ENCODE peak calls at places on chromosome 18, in four cellular contexts. I is naive thymus-derived CD4-positive, alpha-beta T cell; Q is heart right ventricle; N is stomach. S is an unnamed sample. For H3K4me1, the result is how much of the 10 kb centered on the place peaks cover.

GRCh38 chr18:4074647-4075046 is 380.5 kb downstream of the DLGAP1 start:
- DNase-seq in I (no peak), Q (no peak), N (no peak), S (no peak)

GRCh38 chr18:74760026-74760425 is 162.4 kb downstream of the ZNF407 start:
- DNase-seq in I (no peak), Q (no peak), N (no peak), S (no peak)

GRCh38 chr18:63098014-63098981 is 221.3 kb downstream of the BCL2 start:
- DNase-seq in N (no peak), Q (no peak), I (peak), S (no peak)

GRCh38 chr18:80112623-80113248 is 3.7 kb downstream of the ADNP2 start:
- DNase-seq in N (no peak), Q (no peak), I (no peak), S (no peak)

GRCh38 chr18:23133860-23134779 is 1.2 kb upstream of the CABLES1 start:
- DNase-seq in I (no peak), Q (no peak), N (peak), S (no peak)

GRCh38 chr18:63285332-63285731 is 34.2 kb downstream of the BCL2 start:
- DNase-seq in Q (no peak), N (no peak), I (no peak), S (no peak)

GRCh38 chr18:74196220-74197119 is 48.1 kb downstream of the TIMM21 start:
- DNase-seq in I (peak), N (peak), Q (no peak), S (peak)

GRCh38 chr18:51108330-51108729 is 78.3 kb downstream of the SMAD4 start:
- DNase-seq in N (no peak), Q (no peak), I (no peak), S (no peak)

GRCh38 chr18:27184115-27185024 is 738 bp downstream of the CHST9 start:
- DNase-seq in I (no peak), Q (peak), N (no peak), S (no peak)

GRCh38 chr18:28063181-28063790 is 113.6 kb downstream of the CDH2 start:
- DNase-seq in I (no peak), N (no peak), Q (no peak), S (no peak)

GRCh38 chr18:57969824-57970223 is 74.2 kb upstream of the NEDD4L start:
- DNase-seq in I (no peak), N (no peak), Q (no peak), S (no peak)

GRCh38 chr18:10497350-10497749 is 28.5 kb upstream of the NAPG start:
- DNase-seq in I (no peak), Q (no peak), N (no peak), S (no peak)

GRCh38 chr18:42185486-42185885 is 230.5 kb downstream of the PIK3C3 start:
- DNase-seq in I (no peak), Q (no peak), N (no peak), S (no peak)

GRCh38 chr18:27750014-27750413 is 426.9 kb downstream of the CDH2 start:
- DNase-seq in I (no peak), N (peak), Q (no peak), S (no peak)

GRCh38 chr18:45521777-45522176 is 93.5 kb upstream of the SLC14A2 start:
- DNase-seq in Q (no peak), I (no peak), N (no peak), S (no peak)

GRCh38 chr18:63346031-63346430 is 21.0 kb downstream of the KDSR start:
- DNase-seq in I (no peak), Q (peak), N (no peak), S (no peak)

GRCh38 chr18:4847066-4847465 is 350.0 kb downstream of the AKAIN1 start:
- DNase-seq in I (no peak), N (no peak), Q (no peak), S (no peak)

GRCh38 chr18:32287249-32287648 is 97.4 kb downstream of the MEP1B start:
- DNase-seq in Q (no peak), I (no peak), N (no peak), S (no peak)

GRCh38 chr18:61551586-61551985 is 218.4 kb downstream of the CDH20 start:
- DNase-seq in N (no peak), Q (no peak), I (peak), S (no peak)

GRCh38 chr18:62857278-62857976 is 142.1 kb downstream of the PHLPP1 start:
- DNase-seq in I (no peak), Q (no peak), N (no peak), S (no peak)

GRCh38 chr18:23226930-23227728 is 91.8 kb downstream of the CABLES1 start:
- DNase-seq in I (no peak), Q (peak), N (no peak), S (no peak)

GRCh38 chr18:54717673-54718435 is 110.4 kb upstream of the RAB27B start:
- DNase-seq in I (peak), N (peak), Q (no peak), S (peak)

GRCh38 chr18:72539861-72540260 is 4.3 kb downstream of the CBLN2 start:
- DNase-seq in N (no peak), I (no peak), Q (no peak), S (no peak)

GRCh38 chr18:10081477-10081876 is 167.7 kb downstream of the VAPA start:
- DNase-seq in Q (no peak), N (no peak), I (no peak), S (no peak)

GRCh38 chr18:45102863-45103262 is 422.2 kb downstream of the SETBP1 start:
- DNase-seq in I (no peak), Q (no peak), N (no peak), S (no peak)

GRCh38 chr18:58402247-58402646 is 226.6 kb downstream of the ALPK2 start:
- DNase-seq in N (no peak), Q (no peak), I (no peak), S (no peak)

GRCh38 chr18:57898506-57899124 is 95.5 kb upstream of the ATP8B1 start:
- DNase-seq in Q (no peak), I (no peak), N (no peak), S (no peak)

GRCh38 chr18:28594034-28594433 is 417.1 kb upstream of the CDH2 start:
- DNase-seq in Q (no peak), N (no peak), I (no peak), S (no peak)

GRCh38 chr18:5729983-5730699 is 165.2 kb downstream of the TMEM200C start:
- DNase-seq in N (no peak), Q (peak), I (no peak), S (no peak)

GRCh38 chr18:35459997-35460396 is 37.8 kb downstream of the INO80C start:
- DNase-seq in I (no peak), N (no peak), Q (no peak), S (no peak)

GRCh38 chr18:3652380-3653262 is 202.6 kb downstream of the TGIF1 start:
- DNase-seq in I (no peak), N (peak), Q (peak), S (no peak)

GRCh38 chr18:40109251-40110049 is 1845.6 kb upstream of the PIK3C3 start:
- DNase-seq in Q (no peak), I (no peak), N (no peak), S (no peak)

GRCh38 chr18:30514059-30514458 is 528.5 kb downstream of the DSC3 start:
- DNase-seq in Q (no peak), N (no peak), I (no peak), S (no peak)
- H3K4me1 ChIP-seq in Q (under half), N (under half), I (under half), S (under half)

GRCh38 chr18:68355637-68356036 is 359.3 kb downstream of the TMX3 start:
- DNase-seq in N (no peak), Q (no peak), I (no peak), S (no peak)
- H3K4me1 ChIP-seq in N (under half), Q (under half), I (under half), S (under half)

DNA sequence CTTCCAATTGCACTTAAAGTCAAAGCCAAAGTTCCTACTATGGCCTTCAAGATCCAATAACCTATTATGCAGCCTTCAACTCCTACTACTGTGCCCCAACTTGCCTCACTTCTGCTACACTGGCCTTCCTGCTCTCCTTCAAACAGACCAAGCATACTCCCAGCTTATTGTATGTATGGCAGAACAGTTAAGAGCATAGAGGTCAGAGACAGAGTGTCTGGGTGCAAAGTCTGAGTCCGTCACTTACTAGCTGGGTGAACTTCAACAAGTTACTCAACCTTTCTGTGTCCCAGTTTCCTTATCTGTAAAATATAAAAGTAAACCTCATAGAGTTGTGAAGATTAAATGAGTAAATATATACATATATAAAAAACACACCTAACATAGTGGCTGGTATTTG is 37.2 kb downstream of the YES1 start:
- DNase-seq in Q (no peak), N (no peak), I (no peak), S (no peak)
- H3K4me1 ChIP-seq in Q (under half), N (half or more), I (under half), S (under half)

DNA sequence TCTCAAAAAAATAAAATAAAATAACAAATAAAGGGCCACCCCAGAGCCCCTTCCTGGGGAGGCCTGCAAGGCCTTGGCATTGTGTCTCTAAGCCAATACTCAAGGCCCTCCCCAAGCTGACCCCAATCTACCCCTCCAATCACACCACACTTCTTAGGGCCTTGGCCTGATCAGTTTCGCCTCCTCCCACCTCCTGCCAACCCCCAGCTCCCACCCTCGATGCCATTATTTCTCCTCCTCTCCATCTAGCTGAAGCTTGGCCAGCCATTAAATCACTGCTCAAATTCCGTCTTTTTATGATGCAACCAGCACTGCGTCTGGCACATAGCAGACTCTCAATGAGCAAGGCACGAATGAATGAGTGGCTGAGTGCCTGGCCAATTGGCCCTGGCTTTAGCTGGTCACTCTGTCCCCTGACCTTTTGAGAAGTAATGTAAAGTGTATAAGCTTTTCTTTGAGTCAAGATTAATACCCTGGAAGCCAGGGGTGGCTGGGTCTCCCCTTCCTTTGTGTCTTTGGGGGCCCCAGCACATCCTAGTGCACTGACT is 55.9 kb downstream of the SMAD7 start:
- DNase-seq in N (no peak), Q (no peak), I (no peak), S (no peak)
- H3K4me1 ChIP-seq in N (under half), Q (under half), I (under half), S (under half)

GRCh38 chr18:13137939-13138821 is 80.4 kb upstream of the LDLRAD4 start:
- DNase-seq in Q (peak), N (peak), I (peak), S (peak)
- H3K4me1 ChIP-seq in Q (under half), N (under half), I (under half), S (under half)

GRCh38 chr18:77073336-77074093 is 59.1 kb downstream of the MBP start:
- DNase-seq in N (no peak), I (no peak), Q (no peak), S (no peak)
- H3K4me1 ChIP-seq in N (half or more), I (under half), Q (under half), S (half or more)

DNA sequence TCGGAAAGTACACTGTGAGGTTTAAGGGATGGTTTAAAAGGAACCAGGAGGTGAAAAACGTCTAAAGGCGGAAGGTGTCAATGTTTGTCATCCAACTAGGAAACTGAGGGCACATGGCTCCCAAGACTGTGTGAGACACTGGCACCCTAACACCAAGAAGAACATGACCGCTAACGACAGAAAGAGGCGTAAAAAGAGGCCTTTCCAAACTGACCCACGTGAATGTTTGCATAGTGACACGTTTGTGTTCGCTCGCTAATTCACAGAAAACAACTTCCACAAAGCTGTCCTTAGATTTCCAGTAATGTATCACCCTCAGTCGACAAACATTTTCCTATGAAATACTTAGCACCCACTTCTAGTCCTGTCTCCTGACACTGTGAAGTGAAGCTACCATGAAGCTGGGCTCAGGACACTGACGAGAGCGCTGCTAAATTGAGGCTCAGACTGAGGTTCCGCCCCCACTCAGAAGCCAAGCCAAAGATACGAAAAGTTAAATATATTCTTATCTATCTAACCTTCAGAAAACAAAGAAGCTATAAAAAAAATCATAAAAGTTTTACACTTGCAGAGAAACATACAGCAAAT is 86.5 kb downstream of the ZNF516 start:
- DNase-seq in Q (no peak), N (no peak), I (no peak), S (no peak)
- H3K4me1 ChIP-seq in Q (under half), N (under half), I (under half), S (under half)

GRCh38 chr18:8380926-8381325 is 228.3 kb upstream of the RAB12 start:
- DNase-seq in Q (no peak), N (no peak), I (no peak), S (no peak)
- H3K4me1 ChIP-seq in Q (under half), N (under half), I (under half), S (under half)

GRCh38 chr18:49621851-49622351 is 60.0 kb downstream of the LIPG start:
- DNase-seq in I (no peak), Q (no peak), N (no peak), S (no peak)

GRCh38 chr18:49621301-49621700 is 59.4 kb downstream of the LIPG start:
- DNase-seq in I (no peak), Q (no peak), N (no peak), S (no peak)

GRCh38 chr18:49618741-49619392 is 57.0 kb downstream of the LIPG start:
- DNase-seq in Q (no peak), I (no peak), N (no peak), S (no peak)

GRCh38 chr18:49617846-49618245 is 56.0 kb downstream of the LIPG start:
- DNase-seq in I (no peak), N (no peak), Q (no peak), S (no peak)

GRCh38 chr18:49619792-49620191 is 57.9 kb downstream of the LIPG start:
- DNase-seq in Q (no peak), N (no peak), I (no peak), S (no peak)
- H3K4me1 ChIP-seq in Q (under half), N (under half), I (under half), S (under half)

GRCh38 chr18:47984991-47985390 is 54.5 kb upstream of the SMAD2 start:
- DNase-seq in Q (no peak), I (no peak), N (no peak), S (no peak)

GRCh38 chr18:47983946-47984345 is 53.5 kb upstream of the SMAD2 start:
- DNase-seq in Q (no peak), I (no peak), N (no peak), S (no peak)

GRCh38 chr18:47986724-47987455 is 56.4 kb upstream of the SMAD2 start:
- DNase-seq in I (no peak), N (no peak), Q (no peak), S (no peak)

GRCh38 chr18:47985837-47986236 is 55.4 kb upstream of the SMAD2 start:
- DNase-seq in I (no peak), N (no peak), Q (no peak), S (no peak)

DNA sequence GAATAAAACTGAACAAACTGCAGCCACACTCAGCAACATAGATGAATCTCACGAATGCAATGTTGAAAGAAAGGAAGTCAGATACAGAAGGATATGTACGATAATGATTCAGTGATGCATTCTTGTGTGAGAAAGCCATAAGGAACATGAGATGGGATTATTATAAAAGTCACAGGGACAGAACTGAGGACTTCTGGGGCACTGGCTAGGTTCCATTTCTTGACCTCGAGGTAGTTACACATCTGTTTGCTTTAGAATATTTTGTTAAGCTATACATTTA is 56.9 kb upstream of the SMAD2 start:
- DNase-seq in N (no peak), I (no peak), Q (no peak), S (no peak)
- H3K4me1 ChIP-seq in N (under half), I (under half), Q (under half), S (under half)